ENCODE peak calls at places on chromosomes 4 and X, in seven cellular contexts. Z is iris pigment epithelial cell, H is H54, Q is GM18507, M is mesenchymal stem cell, Y is KBM-7, U is spleen. F is an unnamed sample.

GRCh38 chrX:71989768-71990167 is 79.1 kb downstream of the NHSL2 start:
- DNase-seq in Q (no peak), U (no peak), Y (no peak), M (peak; percentile 46), Z (no peak), H (no peak), F (no peak)

GRCh38 chr4:95129708-95130343 is 372.1 kb downstream of the BMPR1B start:
- DNase-seq in Y (peak; percentile 28), Z (peak; percentile 100), M (peak; percentile 99), H (peak; percentile 10), U (no peak), Q (no peak), F (peak; percentile 82)

GRCh38 chr4:147096667-147097604 is 151.3 kb upstream of the TTC29 start:
- DNase-seq in Z (peak; percentile 64), Y (peak; percentile 70), Q (no peak), H (no peak), U (no peak), M (peak; percentile 70), F (peak; percentile 68)

GRCh38 chrX:8358302-8358701 is 106.3 kb upstream of the VCX3B start:
- DNase-seq in U (no peak), Q (no peak), M (no peak), H (no peak), Y (no peak), Z (no peak), F (no peak)

GRCh38 chr4:8353912-8354453 is 84.4 kb downstream of the HTRA3 start:
- DNase-seq in Q (no peak), Z (peak; percentile 27), H (peak; percentile 34), M (peak; percentile 65), Y (no peak), U (no peak), F (no peak)

GRCh38 chr4:169791527-169792156 is 33.9 kb upstream of the HPF1 start:
- DNase-seq in H (peak; percentile 23), Y (peak; percentile 77), U (peak; percentile 77), Q (no peak), M (peak; percentile 75), Z (peak; percentile 67), F (peak; percentile 80)

GRCh38 chrX:136646602-136647239 is 1.2 kb upstream of the CD40LG start:
- DNase-seq in H (no peak), U (no peak), Q (no peak), Y (no peak), Z (no peak), M (no peak), F (no peak)

GRCh38 chr4:119653990-119654389 is 25.4 kb upstream of the PDE5A start:
- DNase-seq in Y (no peak), U (no peak), Q (no peak), H (no peak), M (no peak), Z (peak; percentile 71), F (no peak)

GRCh38 chr4:89336818-89337395 is 29.3 kb upstream of the GPRIN3 start:
- DNase-seq in Y (no peak), U (no peak), Z (no peak), Q (no peak), M (no peak), H (no peak), F (no peak)

GRCh38 chrX:40502688-40503087 is 78.1 kb upstream of the ATP6AP2 start:
- DNase-seq in Y (no peak), U (no peak), Q (no peak), Z (no peak), M (no peak), H (no peak), F (no peak)

GRCh38 chr4:22874334-22874912 is 181.7 kb downstream of the GBA3 start:
- DNase-seq in M (no peak), Y (no peak), U (no peak), Q (no peak), Z (no peak), H (no peak), F (no peak)

GRCh38 chrX:48540015-48540350 is 469 bp downstream of the TBC1D25 start:
- DNase-seq in Q (no peak), Y (no peak), Z (peak; percentile 52), H (no peak), U (no peak), M (peak; percentile 46), F (no peak)

GRCh38 chr4:112968456-112969159 is 80.8 kb upstream of the ANK2 start:
- DNase-seq in M (peak; percentile 6), U (no peak), Z (peak; percentile 14), Y (no peak), H (no peak), Q (no peak), F (peak; percentile 68)

GRCh38 chrX:112851161-112851779 is 10.6 kb upstream of the AMOT start:
- DNase-seq in U (no peak), Q (no peak), Z (no peak), M (no peak), H (no peak), Y (no peak), F (no peak)

GRCh38 chrX:16335181-16335580 is 167.9 kb downstream of the MAGEB17 start:
- DNase-seq in Z (no peak), Y (no peak), Q (no peak), U (no peak), H (no peak), M (no peak), F (no peak)

F was measured in RKO.